ENCODE peak calls at places on chromosomes 13 and 19, in five cellular contexts. S is bronchial epithelial cell, B is AG09319, Y is NCI-H146, Q is AG10803. N is an unnamed sample.

GRCh38 chr19:58002384-58003152 is at the start of gene ZNF606:
- DNase-seq in Y (peak; percentile 92), S (peak; percentile 62), Q (peak; percentile 88), B (peak; percentile 63), N (peak; percentile 90)

GRCh38 chr19:53903055-53903680 is 5.9 kb upstream of the CACNG7 start:
- DNase-seq in Y (no peak), B (peak; percentile 10), Q (no peak), S (peak; percentile 52), N (no peak)

GRCh38 chr19:14328406-14328805 is 52.8 kb upstream of the ADGRE5 start:
- DNase-seq in S (no peak), Y (no peak), B (no peak), Q (no peak), N (no peak)

GRCh38 chr19:18756896-18757295 is 34.2 kb downstream of the COMP start:
- DNase-seq in Y (peak; percentile 94), S (peak; percentile 88), B (no peak), Q (no peak), N (peak; percentile 15)

GRCh38 chr19:41548954-41549688 is 26.8 kb upstream of the CEACAM21 start:
- DNase-seq in Q (no peak), B (no peak), S (no peak), Y (no peak), N (no peak)

GRCh38 chr13:37526710-37527446 is 71.7 kb downstream of the POSTN start:
- DNase-seq in Q (peak; percentile 99), Y (no peak), S (no peak), B (peak; percentile 82), N (no peak)

GRCh38 chr13:27619711-27620376 is 485 bp downstream of the LNX2 start:
- DNase-seq in B (no peak), Q (peak; percentile 25), S (peak; percentile 31), Y (peak; percentile 79), N (peak; percentile 59)

GRCh38 chr13:49214917-49215376 is 5.2 kb upstream of the MLNR start:
- DNase-seq in B (no peak), Q (no peak), Y (peak; percentile 7), S (peak; percentile 7), N (no peak)

GRCh38 chr19:8355631-8356402 is 8.1 kb upstream of the ANGPTL4 start:
- DNase-seq in S (peak; percentile 89), B (peak; percentile 72), Y (no peak), Q (peak; percentile 96), N (no peak)

GRCh38 chr19:50459638-50460037 is 16.7 kb upstream of the EMC10 start:
- DNase-seq in B (no peak), Y (no peak), S (no peak), Q (no peak), N (no peak)

GRCh38 chr19:57506163-57506562 is 6.4 kb downstream of the ZNF773 start:
- DNase-seq in B (no peak), S (no peak), Y (no peak), Q (no peak), N (no peak)

N was measured in glutamatergic neuron.